ENCODE peak calls at places on chromosomes 13 and 19, in four cellular contexts. M is fibroblast of the aortic adventitia, J is dorsolateral prefrontal cortex, F is brain microvascular endothelial cell. V is an unnamed sample.

GRCh38 chr19:48961051-48961649 is 4.0 kb upstream of the FTL start:
- DNase-seq in F (no peak), J (no peak), M (no peak), V (no peak)

GRCh38 chr19:55063492-55063843 is 520 bp upstream of the RDH13 start:
- DNase-seq in J (no peak), F (no peak), M (no peak), V (no peak)

GRCh38 chr19:6464070-6464873 is at the start of gene CRB3:
- DNase-seq in M (no peak), J (no peak), F (no peak), V (no peak)

GRCh38 chr19:34120846-34121639 is 51.3 kb upstream of the LSM14A start:
- DNase-seq in J (no peak), F (peak), M (peak), V (peak)

GRCh38 chr19:7783991-7784421 is 21.0 kb downstream of the CLEC4M start:
- DNase-seq in J (no peak), M (peak), F (peak), V (peak)

GRCh38 chr19:32692727-32693061 is 1.1 kb downstream of the NUDT19 start:
- DNase-seq in M (peak), J (no peak), F (no peak), V (no peak)

GRCh38 chr13:113596321-113597200 is 12.0 kb downstream of the TFDP1 start:
- DNase-seq in F (no peak), J (no peak), M (no peak), V (no peak)

GRCh38 chr13:51191743-51192142 is 30.5 kb upstream of the FAM124A start:
- DNase-seq in F (no peak), J (no peak), M (no peak), V (no peak)

GRCh38 chr19:35229601-35230000 is 1.1 kb upstream of the FAM187B start:
- DNase-seq in F (no peak), M (no peak), J (no peak), V (no peak)

GRCh38 chr19:30222993-30223865 is 149.0 kb upstream of the ZNF536 start:
- DNase-seq in F (no peak), M (no peak), J (no peak), V (no peak)

GRCh38 chr19:46186717-46187101 is 38.7 kb downstream of the IGFL2 start:
- DNase-seq in J (no peak), M (no peak), F (no peak), V (no peak)
- H3K4me3 ChIP-seq in J (no peak), M (no peak), F (no peak), V (no peak)

GRCh38 chr19:57389730-57390598 is at the start of gene ZNF548:
- DNase-seq in J (peak), M (peak), F (peak), V (peak)
- TF ChIP-seq CTCF in J (peak), M (peak), F (peak), V (peak)

DNA sequence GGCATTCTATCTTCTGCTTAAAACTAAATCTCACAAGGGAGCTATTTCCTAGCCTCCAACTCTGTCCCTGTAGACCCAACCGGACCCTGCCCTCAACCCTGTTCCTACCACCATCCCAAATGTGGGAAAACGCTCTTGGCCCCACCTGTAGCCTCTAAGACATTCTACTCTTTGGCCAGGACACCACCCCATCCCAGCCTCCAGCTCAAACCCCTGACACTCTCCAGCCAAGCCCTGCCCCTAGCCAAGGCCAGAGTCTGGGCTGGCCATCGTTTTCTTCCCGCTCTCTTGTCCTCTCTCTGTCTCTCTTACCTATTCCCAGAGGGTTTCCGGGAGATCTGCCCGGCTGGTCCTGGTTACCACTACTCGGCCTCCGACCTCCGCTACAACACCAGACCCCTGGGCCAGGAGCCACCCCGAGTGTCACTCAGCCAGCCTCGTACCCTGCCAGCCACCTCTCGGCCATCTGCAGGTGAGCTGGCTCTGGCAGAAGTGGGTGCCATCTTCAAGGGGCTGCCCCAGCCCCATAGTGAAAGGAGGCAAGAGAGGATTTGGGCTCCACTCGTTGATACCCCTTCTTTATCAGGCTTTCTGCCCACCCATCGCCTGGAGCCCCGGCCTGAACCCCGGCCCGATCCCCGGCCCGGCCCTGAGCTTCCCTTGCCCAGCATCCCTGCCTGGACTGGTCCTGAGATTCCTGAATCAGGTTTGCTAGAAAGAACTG is 6.9 kb downstream of the LTBP4 start:
- DNase-seq in M (no peak), F (no peak), J (no peak), V (no peak)
- H3K4me3 ChIP-seq in M (no peak), F (no peak), J (no peak), V (no peak)

DNA sequence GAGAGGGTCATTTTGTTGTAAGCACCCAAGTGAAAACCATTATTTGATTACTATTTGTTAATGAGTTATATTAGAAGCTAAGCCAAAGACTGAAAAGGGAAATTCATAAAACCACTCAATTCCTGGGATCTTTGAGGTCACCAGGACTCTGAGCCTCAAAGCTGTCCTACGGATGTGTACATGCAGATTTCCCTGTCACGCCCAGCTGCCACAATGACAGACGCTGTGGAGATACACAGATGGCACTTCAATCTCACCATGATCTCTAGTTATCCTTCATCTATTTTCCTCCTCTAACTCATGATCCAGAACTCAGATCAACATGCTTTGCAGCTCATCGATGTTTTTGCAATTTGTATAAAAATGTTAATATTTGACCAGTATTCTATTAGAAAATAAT is 403.5 kb upstream of the MIR17HG start:
- DNase-seq in J (no peak), M (no peak), F (no peak), V (no peak)
- TF ChIP-seq CTCF in J (no peak), M (no peak), F (no peak), V (no peak)

GRCh38 chr19:18793144-18794028 is 2.3 kb upstream of the COMP start:
- DNase-seq in J (no peak), F (no peak), M (no peak), V (no peak)

GRCh38 chr19:18794029-18794313 is 2.9 kb upstream of the COMP start:
- DNase-seq in F (no peak), M (no peak), J (no peak), V (no peak)

GRCh38 chr19:18791315-18791678 is 192 bp upstream of the COMP start:
- DNase-seq in J (no peak), F (no peak), M (no peak), V (no peak)

GRCh38 chr19:18790566-18791314 is at the start of gene COMP:
- DNase-seq in M (no peak), J (no peak), F (no peak), V (no peak)

GRCh38 chr19:18792661-18793060 is 1.6 kb upstream of the COMP start:
- DNase-seq in M (no peak), F (no peak), J (no peak), V (no peak)
- H3K4me3 ChIP-seq in M (no peak), F (no peak), J (no peak), V (no peak)

DNA sequence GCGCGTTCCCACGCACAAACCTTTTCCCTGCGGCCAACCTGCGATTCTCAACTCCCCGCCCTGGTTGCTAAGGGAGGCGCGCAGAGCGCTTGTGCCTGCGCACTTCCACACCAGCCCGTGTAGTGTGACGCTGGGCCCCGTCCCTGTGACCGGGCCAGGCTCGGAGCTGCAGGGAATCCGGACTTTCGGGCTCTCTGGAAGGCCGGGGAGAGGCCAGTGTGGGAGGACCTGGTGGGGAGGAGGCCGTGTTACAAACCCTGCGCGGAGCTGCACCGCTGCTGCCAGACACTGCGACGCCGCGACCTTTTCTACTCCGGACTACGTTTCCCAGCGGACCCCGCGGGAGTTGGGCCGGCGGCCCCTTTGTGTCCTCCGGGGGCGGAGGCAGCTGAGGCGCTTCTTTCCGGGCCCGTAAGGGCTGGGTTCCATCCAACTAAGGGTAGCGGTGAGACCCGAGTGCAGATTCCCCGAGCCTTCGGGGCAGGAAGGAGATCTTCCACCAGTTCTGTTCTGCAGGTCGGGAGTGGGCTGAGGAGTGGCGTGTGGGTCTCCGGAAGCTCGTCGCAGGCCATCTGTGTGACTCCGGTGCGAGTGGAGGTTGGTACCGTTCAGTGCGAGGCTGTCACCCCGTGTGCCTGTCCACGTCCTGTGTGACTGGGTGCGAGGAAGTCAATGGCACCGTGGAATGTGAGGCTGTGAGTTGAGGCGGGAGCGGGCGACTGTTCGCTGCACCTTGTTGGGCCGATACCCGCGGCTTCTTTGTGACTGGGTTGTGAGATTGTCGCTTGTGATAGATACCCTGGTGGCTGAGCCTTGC is at the start of gene ZNF570:
- DNase-seq in M (peak), F (peak), J (peak), V (peak)
- TF ChIP-seq CTCF in M (no peak), F (no peak), J (no peak), V (no peak)

DNA sequence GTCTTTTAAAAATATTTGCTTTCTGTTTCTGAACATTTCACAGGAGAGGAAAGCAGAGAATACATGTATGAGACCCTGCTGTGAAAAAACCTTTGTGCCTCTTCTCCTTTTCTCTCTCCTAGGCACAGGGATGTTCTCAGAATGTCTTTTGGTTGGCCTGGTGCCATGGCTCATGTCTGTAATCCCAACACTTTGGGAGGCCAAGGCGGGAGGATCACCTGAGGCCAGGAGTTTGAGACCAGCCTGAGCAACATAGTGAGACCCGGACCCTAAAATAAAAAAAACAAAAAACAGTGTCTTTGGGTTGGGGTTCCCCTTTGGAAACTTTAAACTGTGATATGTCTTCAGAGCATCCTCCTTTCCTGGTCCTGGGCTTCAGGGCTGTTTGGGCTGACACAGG is 1.5 kb downstream of the ZNF627 start:
- DNase-seq in M (no peak), F (no peak), J (no peak), V (no peak)
- H3K4me3 ChIP-seq in M (peak), F (no peak), J (no peak), V (peak)

DNA sequence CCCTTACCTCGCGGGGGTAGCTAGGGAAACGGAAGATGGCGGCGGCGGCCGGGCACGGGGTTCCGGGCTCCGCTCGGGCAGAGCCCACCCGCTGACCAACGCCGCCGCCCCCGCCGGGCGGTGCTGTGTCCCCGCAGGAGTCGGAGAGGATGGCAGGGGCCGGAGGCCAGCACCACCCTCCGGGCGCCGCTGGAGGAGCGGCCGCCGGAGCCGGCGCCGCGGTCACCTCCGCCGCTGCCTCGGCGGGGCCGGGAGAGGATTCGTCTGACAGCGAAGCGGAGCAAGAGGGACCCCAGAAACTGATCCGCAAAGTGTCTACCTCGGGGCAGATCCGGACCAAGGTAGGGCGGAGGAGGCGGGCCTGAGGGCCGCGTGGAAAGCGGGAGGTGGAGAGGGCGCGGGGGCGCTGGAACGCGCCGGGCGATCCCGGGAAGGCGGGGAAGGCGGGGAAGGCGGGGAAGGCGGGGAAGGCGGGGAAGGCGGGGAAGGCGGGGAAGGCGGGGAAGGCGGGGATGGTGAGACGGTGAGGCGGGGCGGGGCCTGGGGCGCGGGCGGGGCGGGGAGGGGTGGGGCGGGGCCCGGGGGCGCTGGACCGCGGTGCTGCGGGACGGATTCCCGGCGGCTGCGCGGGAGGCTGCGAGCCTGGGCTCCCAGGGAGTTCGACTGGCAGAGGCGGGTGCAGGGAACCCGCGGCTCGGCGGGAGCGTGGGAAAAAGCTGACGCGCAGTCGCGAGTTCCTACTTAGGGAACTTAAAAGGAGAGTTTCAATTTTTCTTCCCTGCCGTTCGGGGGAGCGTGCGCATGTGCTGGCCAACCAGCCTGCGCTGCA is at the start of gene DGKH:
- DNase-seq in J (peak), M (peak), F (peak), V (peak)
- TF ChIP-seq CTCF in J (no peak), M (no peak), F (no peak), V (no peak)

GRCh38 chr19:3691372-3691716 is 8.9 kb downstream of the PIP5K1C start:
- DNase-seq in M (no peak), J (no peak), F (no peak), V (no peak)

GRCh38 chr19:3690551-3691371 is 9.5 kb downstream of the PIP5K1C start:
- DNase-seq in M (no peak), J (no peak), F (no peak), V (no peak)

GRCh38 chr19:3684817-3685410 is 15.4 kb downstream of the PIP5K1C start:
- DNase-seq in F (no peak), M (no peak), J (no peak), V (no peak)

GRCh38 chr19:3687393-3687773 is 12.9 kb downstream of the PIP5K1C start:
- DNase-seq in M (no peak), F (no peak), J (no peak), V (no peak)

DNA sequence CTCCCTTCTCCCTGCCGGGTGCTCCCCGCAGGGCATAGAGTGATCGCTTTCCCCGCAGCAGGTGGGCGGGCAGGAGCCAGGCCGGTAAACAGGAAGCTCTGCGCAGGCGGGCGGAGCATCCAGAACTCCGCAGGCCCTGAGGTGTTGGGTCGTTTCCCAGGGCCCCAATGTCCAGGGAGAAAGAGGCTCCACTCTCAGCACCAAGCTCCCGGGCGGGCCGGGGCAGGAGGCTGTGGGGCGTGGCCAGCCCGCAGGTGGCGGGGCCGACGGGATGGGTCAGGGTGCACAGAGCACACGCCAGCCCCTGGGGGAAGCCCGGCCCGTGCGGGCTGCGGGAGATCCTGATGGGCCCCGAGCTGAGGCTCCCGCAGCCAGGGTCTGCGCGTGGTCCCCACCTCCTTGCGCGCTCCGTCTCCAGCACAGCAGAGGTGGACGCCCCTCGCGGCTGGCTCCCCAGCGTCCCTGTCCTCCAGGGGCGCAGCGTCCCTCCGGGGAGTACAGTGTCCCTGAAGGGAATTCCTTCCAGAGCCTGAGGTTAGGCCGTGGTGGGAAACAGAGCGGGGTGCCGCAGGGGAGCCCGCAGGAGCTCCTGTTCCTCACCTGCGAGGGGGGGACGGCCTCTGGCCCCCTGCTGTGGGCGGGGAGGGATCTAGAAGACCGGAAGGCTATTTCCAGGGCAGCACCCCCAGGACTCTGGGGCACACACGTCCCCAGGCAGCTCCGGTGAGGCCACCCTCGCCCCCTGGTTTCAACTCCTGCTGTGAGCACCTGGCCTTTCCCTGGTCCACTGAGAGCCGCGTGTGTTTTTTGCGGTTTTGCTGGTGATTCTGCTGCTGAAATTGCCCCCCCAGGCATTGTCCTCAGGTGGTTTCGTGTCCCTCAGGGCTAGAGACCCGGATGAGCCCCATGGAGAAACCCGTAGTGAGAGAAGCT is 12.2 kb downstream of the PIP5K1C start:
- DNase-seq in M (no peak), F (no peak), J (no peak), V (no peak)
- H3K4me3 ChIP-seq in M (no peak), F (no peak), J (peak), V (no peak)